ENCODE peak calls at places on chromosomes 12 and 14, in nine cellular contexts. D, M, X, O, Y, I, T, S and C are unnamed samples.

GRCh38 chr14:71212683-71213107 is 305.4 kb downstream of the PCNX1 start:
- DNase-seq in M (no peak), Y (peak; percentile 48), T (no peak), O (peak; percentile 37), X (no peak), I (no peak), S (no peak), D (no peak), C (no peak)

GRCh38 chr12:104387190-104387589 is 69.6 kb upstream of the CHST11 start:
- DNase-seq in O (peak; percentile 14), X (no peak), T (no peak), M (no peak), S (no peak), Y (peak; percentile 67), D (no peak), I (no peak), C (no peak)

GRCh38 chr12:62760779-62761178 is 174.2 kb downstream of the PPM1H start:
- DNase-seq in T (no peak), I (no peak), S (no peak), X (no peak), D (no peak), M (no peak), Y (peak; percentile 57), O (no peak), C (peak; percentile 18)

GRCh38 chr12:47100146-47100545 is 20.4 kb upstream of the AMIGO2 start:
- DNase-seq in M (no peak), I (no peak), S (no peak), T (no peak), Y (no peak), X (no peak), D (no peak), O (peak; percentile 52), C (no peak)

GRCh38 chr12:72134934-72135333 is 137.2 kb upstream of the TRHDE start:
- DNase-seq in M (no peak), Y (no peak), O (no peak), D (no peak), I (no peak), T (no peak), S (no peak), X (no peak), C (no peak)

GRCh38 chr12:15453613-15454012 is 131.3 kb downstream of the PTPRO start:
- DNase-seq in X (no peak), M (no peak), O (no peak), D (no peak), S (no peak), T (no peak), I (no peak), Y (no peak), C (peak; percentile 2)

GRCh38 chr12:51450816-51451215 is 26.2 kb downstream of the SLC4A8 start:
- DNase-seq in D (no peak), O (no peak), M (no peak), S (no peak), X (no peak), Y (no peak), I (no peak), T (no peak), C (no peak)

GRCh38 chr12:90622431-90622830 is 332.5 kb downstream of the CCER1 start:
- DNase-seq in D (no peak), O (peak; percentile 50), I (no peak), M (no peak), X (no peak), S (no peak), T (no peak), Y (peak; percentile 28), C (no peak)

GRCh38 chr14:25444381-25444780 is 394.4 kb upstream of the STXBP6 start:
- DNase-seq in M (no peak), D (no peak), T (no peak), I (no peak), S (no peak), Y (no peak), O (no peak), X (no peak), C (no peak)

GRCh38 chr14:102932484-102933248 is 10.2 kb downstream of the AMN start:
- DNase-seq in D (no peak), I (no peak), M (no peak), S (no peak), T (no peak), X (no peak), Y (no peak), O (no peak), C (no peak)

GRCh38 chr14:99751539-99752485 is 41.4 kb upstream of the EML1 start:
- DNase-seq in T (no peak), O (peak; percentile 75), X (no peak), S (no peak), I (no peak), D (no peak), Y (no peak), M (no peak), C (no peak)

GRCh38 chr12:116528498-116528897 is 30.7 kb upstream of the MAP1LC3B2 start:
- DNase-seq in O (no peak), Y (no peak), T (no peak), S (no peak), I (no peak), X (no peak), D (no peak), M (no peak), C (no peak)

GRCh38 chr14:34496679-34497513 is 34.9 kb upstream of the SPTSSA start:
- DNase-seq in D (peak; percentile 99), I (no peak), X (no peak), O (peak; percentile 98), Y (peak; percentile 100), S (no peak), T (peak; percentile 97), M (no peak), C (no peak)

GRCh38 chr12:52990206-52990605 is 16.1 kb upstream of the EIF4B start:
- DNase-seq in D (no peak), T (no peak), X (no peak), I (no peak), Y (no peak), S (no peak), O (no peak), M (no peak), C (no peak)

GRCh38 chr14:87005336-87005735 is 987.6 kb downstream of the GALC start:
- DNase-seq in D (no peak), I (no peak), O (peak; percentile 65), S (no peak), X (no peak), M (no peak), Y (no peak), T (no peak), C (no peak)

GRCh38 chr12:83826112-83826511 is 1086.5 kb downstream of the SLC6A15 start:
- DNase-seq in M (no peak), I (no peak), O (peak; percentile 66), S (peak; percentile 22), X (no peak), Y (peak; percentile 75), D (no peak), T (no peak), C (no peak)

GRCh38 chr12:57724936-57725740 is 13.4 kb downstream of the AGAP2 start:
- DNase-seq in T (no peak), D (no peak), X (no peak), M (no peak), I (no peak), Y (no peak), S (peak; percentile 14), O (no peak), C (no peak)

GRCh38 chr14:50082784-50083466 is 33.4 kb downstream of the VCPKMT start:
- DNase-seq in S (peak; percentile 84), D (no peak), Y (peak; percentile 70), X (peak; percentile 86), M (peak; percentile 59), O (no peak), T (no peak), I (no peak), C (peak; percentile 90)

GRCh38 chr12:4211372-4211771 is 62.2 kb upstream of the CCND2 start:
- DNase-seq in Y (no peak), M (no peak), I (no peak), S (no peak), T (no peak), D (no peak), O (no peak), X (no peak), C (no peak)

GRCh38 chr12:131671871-131672270 is 39.0 kb upstream of the SFSWAP start:
- DNase-seq in X (no peak), M (no peak), Y (no peak), I (no peak), D (no peak), O (no peak), S (no peak), T (no peak), C (no peak)

GRCh38 chr12:54564768-54565167 is 15.4 kb downstream of the PDE1B start:
- DNase-seq in S (no peak), D (no peak), I (no peak), O (no peak), X (no peak), M (no peak), Y (no peak), T (no peak), C (no peak)

GRCh38 chr14:99258341-99258781 is 13.6 kb downstream of the BCL11B start:
- DNase-seq in I (no peak), T (no peak), X (no peak), D (no peak), S (no peak), Y (no peak), O (no peak), M (no peak), C (no peak)